ENCODE peak calls at places on chromosomes 4 and X, in seven cellular contexts. J is ovary; P is cardiac muscle cell; V is ascending aorta; X is lower lobe of right lung; H is CD8-positive, alpha-beta T cell; M is gastrocnemius medialis. R is an unnamed sample.

GRCh38 chr4:36322921-36323354 is 41.5 kb downstream of the DTHD1 start:
- DNase-seq in X (no peak), V (no peak), J (no peak), H (no peak), M (no peak), P (no peak), R (peak; percentile 85)

GRCh38 chr4:89056292-89056952 is 563 bp downstream of the FAM13A start:
- DNase-seq in M (no peak), X (no peak), P (no peak), H (no peak), V (no peak), J (no peak), R (no peak)

GRCh38 chrX:142999209-142999720 is 26.5 kb upstream of the SPANXN4 start:
- DNase-seq in J (no peak), X (no peak), H (no peak), M (no peak), V (no peak), P (no peak), R (no peak)

GRCh38 chr4:98609946-98610345 is 48.5 kb downstream of the TSPAN5 start:
- DNase-seq in J (no peak), P (no peak), M (no peak), V (no peak), H (no peak), X (no peak), R (no peak)

GRCh38 chr4:38804654-38805295 is at the start of gene TLR1:
- DNase-seq in M (no peak), J (no peak), P (peak; percentile 8), X (no peak), V (no peak), H (no peak), R (no peak)

GRCh38 chr4:1278336-1278670 is 11.4 kb upstream of the MAEA start:
- DNase-seq in H (no peak), V (no peak), P (no peak), X (no peak), J (no peak), M (no peak), R (no peak)

GRCh38 chr4:159504634-159505033 is 401.8 kb downstream of the RAPGEF2 start:
- DNase-seq in P (peak; percentile 30), V (no peak), J (no peak), M (no peak), H (no peak), X (no peak), R (no peak)

GRCh38 chr4:152689615-152690501 is 10.1 kb upstream of the TMEM154 start:
- DNase-seq in X (no peak), P (no peak), H (no peak), V (no peak), M (no peak), J (no peak), R (no peak)

GRCh38 chr4:38751341-38752043 is 31.3 kb downstream of the TLR10 start:
- DNase-seq in V (no peak), M (no peak), H (no peak), X (no peak), J (no peak), P (no peak), R (no peak)

GRCh38 chr4:53653484-53654053 is 62.3 kb upstream of the LNX1 start:
- DNase-seq in H (no peak), V (no peak), M (no peak), P (no peak), X (no peak), J (peak; percentile 43), R (no peak)

GRCh38 chr4:113474017-113474416 is 287.5 kb downstream of the CAMK2D start:
- DNase-seq in M (no peak), X (no peak), V (no peak), H (no peak), P (no peak), J (no peak), R (no peak)

GRCh38 chr4:123821861-123822260 is 425.3 kb downstream of the SPRY1 start:
- DNase-seq in M (no peak), X (no peak), J (no peak), H (no peak), V (no peak), P (no peak), R (no peak)

GRCh38 chrX:119755981-119756533 is 2.3 kb upstream of the SOWAHD start:
- DNase-seq in M (no peak), V (no peak), H (no peak), J (no peak), X (peak; percentile 51), P (no peak), R (peak; percentile 55)

GRCh38 chr4:16860506-16860905 is 37.9 kb downstream of the LDB2 start:
- DNase-seq in X (no peak), V (no peak), P (no peak), M (no peak), J (no peak), H (no peak), R (no peak)

GRCh38 chr4:32589853-32590252 is 1869.7 kb downstream of the PCDH7 start:
- DNase-seq in V (no peak), J (no peak), P (no peak), M (no peak), H (no peak), X (no peak), R (no peak)

GRCh38 chrX:69501433-69501832 is 2.7 kb upstream of the NALF2 start:
- DNase-seq in H (no peak), X (no peak), M (no peak), V (no peak), P (peak; percentile 5), J (no peak), R (no peak)

GRCh38 chrX:153922932-153923857 is 2.9 kb downstream of the ARHGAP4 start:
- DNase-seq in M (peak; percentile 74), J (peak; percentile 89), H (no peak), V (peak; percentile 37), P (no peak), X (peak; percentile 78), R (no peak)

GRCh38 chrX:1427756-1428155 is 25.0 kb downstream of the ASMTL start:
- DNase-seq in M (no peak), H (no peak), P (no peak), J (no peak), X (peak; percentile 43), V (no peak), R (no peak)

GRCh38 chr4:55018978-55019377 is 106.4 kb downstream of the KDR start:
- DNase-seq in P (no peak), X (no peak), J (no peak), V (no peak), H (no peak), M (no peak), R (no peak)

GRCh38 chrX:53250556-53250955 is 25.5 kb upstream of the KDM5C start:
- DNase-seq in H (no peak), M (no peak), P (no peak), V (no peak), J (no peak), X (no peak), R (no peak)

DNA sequence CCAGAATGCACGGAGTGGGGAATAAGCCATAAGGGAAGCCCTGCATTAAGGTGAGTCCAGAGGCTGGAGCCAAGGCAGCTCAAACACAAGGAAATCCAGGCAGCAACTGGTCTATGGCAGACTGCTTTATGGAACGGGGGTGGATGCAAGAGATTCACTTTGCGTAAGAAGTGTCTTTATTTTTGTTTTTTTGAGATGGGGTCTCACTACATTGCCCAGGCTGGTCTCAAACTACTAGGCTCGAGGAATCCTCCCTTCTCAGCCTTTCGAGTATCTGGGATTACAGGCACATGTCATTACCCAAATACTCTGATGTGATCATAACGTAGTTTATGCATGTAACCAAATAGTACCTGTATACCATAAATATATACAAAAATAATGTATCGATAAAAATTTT is 199.5 kb downstream of the MAML3 start:
- DNase-seq in M (no peak), V (no peak), P (no peak), J (no peak), H (no peak), X (no peak), R (no peak)
- H3K4me1 ChIP-seq in M (peaks cover 7% of the 10 kb centered on the region), V (no peaks in the 10 kb centered on the region), P (peaks cover 4% of the 10 kb centered on the region), J (peaks cover 11% of the 10 kb centered on the region), H (peaks cover 13% of the 10 kb centered on the region), X (peaks cover 21% of the 10 kb centered on the region), R (no peaks in the 10 kb centered on the region)

GRCh38 chr4:130576218-130576617 is 1480.3 kb downstream of the C4orf33 start:
- DNase-seq in V (no peak), M (no peak), J (no peak), X (no peak), H (no peak), P (no peak), R (no peak)

GRCh38 chr4:130573742-130574141 is 1477.8 kb downstream of the C4orf33 start:
- DNase-seq in X (no peak), J (no peak), M (no peak), V (no peak), P (no peak), H (no peak), R (no peak)

GRCh38 chr4:130568746-130569145 is 1472.8 kb downstream of the C4orf33 start:
- DNase-seq in M (no peak), X (no peak), P (no peak), J (no peak), V (no peak), H (no peak), R (no peak)

GRCh38 chr4:130574215-130574614 is 1478.3 kb downstream of the C4orf33 start:
- DNase-seq in V (no peak), X (no peak), H (no peak), M (no peak), J (no peak), P (no peak), R (no peak)
- H3K27ac ChIP-seq in V (no peak overlapping the region), X (no peak overlapping the region), H (no peak overlapping the region), M (no peak overlapping the region), J (no peak overlapping the region), P (no peak overlapping the region), R (no peak overlapping the region)

GRCh38 chr4:86939737-86940141 is 4.9 kb downstream of the AFF1 start:
- DNase-seq in V (no peak), P (no peak), X (no peak), H (no peak), M (no peak), J (no peak), R (peak; percentile 43)

GRCh38 chr4:86942185-86942666 is 7.4 kb downstream of the AFF1 start:
- DNase-seq in J (no peak), P (no peak), X (no peak), H (no peak), M (no peak), V (no peak), R (no peak)

GRCh38 chr4:86940920-86941460 is 6.2 kb downstream of the AFF1 start:
- DNase-seq in X (no peak), H (no peak), J (no peak), V (no peak), M (no peak), P (no peak), R (no peak)

GRCh38 chr4:86939123-86939522 is 4.3 kb downstream of the AFF1 start:
- DNase-seq in J (no peak), V (no peak), P (no peak), X (no peak), H (no peak), M (no peak), R (no peak)

DNA sequence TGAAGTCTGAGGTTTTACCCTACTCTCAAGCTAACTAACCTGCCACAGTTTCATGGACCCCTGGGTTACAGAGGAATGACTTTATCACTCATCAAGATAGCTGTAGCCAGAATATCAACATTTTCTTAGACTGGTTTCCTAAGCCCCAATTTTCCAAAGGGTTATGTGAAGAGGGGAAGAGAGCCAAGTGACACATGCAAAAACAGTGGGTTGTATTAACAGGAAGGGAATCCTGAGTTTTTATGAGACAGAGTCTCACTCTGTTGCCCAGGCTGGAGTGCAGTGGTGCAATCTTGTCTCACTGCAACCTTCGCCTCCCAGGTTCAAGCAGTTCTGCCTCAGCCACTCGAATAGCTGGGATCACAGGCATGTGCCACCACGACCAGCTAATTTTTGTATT is 5.4 kb downstream of the AFF1 start:
- DNase-seq in H (no peak), J (no peak), M (no peak), P (no peak), V (no peak), X (no peak), R (no peak)
- H3K4me1 ChIP-seq in H (peaks cover 47% of the 10 kb centered on the region), J (no peaks in the 10 kb centered on the region), M (peaks cover 61% of the 10 kb centered on the region), P (peaks cover 12% of the 10 kb centered on the region), V (peaks cover 27% of the 10 kb centered on the region), X (peaks cover 60% of the 10 kb centered on the region), R (peaks cover 52% of the 10 kb centered on the region)

GRCh38 chrX:151723156-151723760 is 7.4 kb downstream of the FATE1 start:
- DNase-seq in X (no peak), J (no peak), H (no peak), M (no peak), P (no peak), V (no peak), R (no peak)
- H3K27ac ChIP-seq in X (no peak overlapping the region), J (no peak overlapping the region), H (no peak overlapping the region), M (no peak overlapping the region), P (no peak overlapping the region), V (no peak overlapping the region), R (no peak overlapping the region)

R was measured in CD4-positive, CD25-positive, alpha-beta regulatory T cell.